ENCODE peak calls at places on chromosome 10, in eight cellular contexts. One of them, this sample, is unnamed.

GRCh38 chr10:94402204-94403033 is at the start of gene TBC1D12:
- DNase-seq in kidney: peak; percentile 98
- DNase-seq in osteoblast: peak; percentile 98
- DNase-seq in IMR-90: peak; percentile 97
- DNase-seq in NB4: no peak
- DNase-seq in choroid plexus epithelial cell: peak; percentile 98
- DNase-seq in lower leg skin: peak; percentile 92
- DNase-seq in BJ: peak; percentile 84
- DNase-seq in this sample: peak; percentile 97

GRCh38 chr10:79905322-79906314 is 43.3 kb downstream of the SFTPD start:
- DNase-seq in kidney: no peak
- DNase-seq in osteoblast: peak; percentile 79
- DNase-seq in IMR-90: peak; percentile 12
- DNase-seq in NB4: peak; percentile 32
- DNase-seq in choroid plexus epithelial cell: peak; percentile 17
- DNase-seq in lower leg skin: no peak
- DNase-seq in BJ: no peak
- DNase-seq in this sample: peak; percentile 25

GRCh38 chr10:1560535-1561192 is 176.7 kb downstream of the ADARB2 start:
- DNase-seq in kidney: peak; percentile 48
- DNase-seq in osteoblast: no peak
- DNase-seq in IMR-90: no peak
- DNase-seq in NB4: no peak
- DNase-seq in choroid plexus epithelial cell: no peak
- DNase-seq in lower leg skin: no peak
- DNase-seq in BJ: no peak
- DNase-seq in this sample: no peak

GRCh38 chr10:119634219-119634544 is 17.0 kb upstream of the BAG3 start:
- DNase-seq in kidney: no peak
- DNase-seq in osteoblast: no peak
- DNase-seq in IMR-90: no peak
- DNase-seq in NB4: peak; percentile 67
- DNase-seq in choroid plexus epithelial cell: no peak
- DNase-seq in lower leg skin: no peak
- DNase-seq in BJ: no peak
- DNase-seq in this sample: peak; percentile 48

GRCh38 chr10:66455304-66455703 is 470.5 kb upstream of the LRRTM3 start:
- DNase-seq in kidney: no peak
- DNase-seq in osteoblast: no peak
- DNase-seq in IMR-90: no peak
- DNase-seq in NB4: peak; percentile 36
- DNase-seq in choroid plexus epithelial cell: no peak
- DNase-seq in lower leg skin: no peak
- DNase-seq in BJ: no peak
- DNase-seq in this sample: no peak

GRCh38 chr10:78260141-78260540 is 226.5 kb downstream of the RPS24 start:
- DNase-seq in kidney: no peak
- DNase-seq in osteoblast: no peak
- DNase-seq in IMR-90: peak; percentile 65
- DNase-seq in NB4: no peak
- DNase-seq in choroid plexus epithelial cell: peak; percentile 17
- DNase-seq in lower leg skin: no peak
- DNase-seq in BJ: no peak
- DNase-seq in this sample: no peak

GRCh38 chr10:16644146-16644545 is 122.5 kb upstream of the C1QL3 start:
- DNase-seq in kidney: no peak
- DNase-seq in osteoblast: peak; percentile 66
- DNase-seq in IMR-90: peak; percentile 69
- DNase-seq in NB4: peak; percentile 1
- DNase-seq in choroid plexus epithelial cell: peak; percentile 72
- DNase-seq in lower leg skin: no peak
- DNase-seq in BJ: no peak
- DNase-seq in this sample: peak; percentile 54

GRCh38 chr10:95832216-95833037 is 75.3 kb upstream of the CC2D2B start:
- DNase-seq in kidney: no peak
- DNase-seq in osteoblast: no peak
- DNase-seq in IMR-90: no peak
- DNase-seq in NB4: no peak
- DNase-seq in choroid plexus epithelial cell: no peak
- DNase-seq in lower leg skin: no peak
- DNase-seq in BJ: no peak
- DNase-seq in this sample: no peak

GRCh38 chr10:22681783-22682183 is 32.6 kb downstream of the PIP4K2A start:
- DNase-seq in kidney: no peak
- DNase-seq in osteoblast: no peak
- DNase-seq in IMR-90: peak; percentile 74
- DNase-seq in NB4: peak; percentile 28
- DNase-seq in choroid plexus epithelial cell: peak; percentile 77
- DNase-seq in lower leg skin: no peak
- DNase-seq in BJ: no peak
- DNase-seq in this sample: peak; percentile 86

GRCh38 chr10:116226766-116227165 is 46.2 kb downstream of the GFRA1 start:
- DNase-seq in kidney: no peak
- DNase-seq in osteoblast: no peak
- DNase-seq in IMR-90: no peak
- DNase-seq in NB4: no peak
- DNase-seq in choroid plexus epithelial cell: no peak
- DNase-seq in lower leg skin: no peak
- DNase-seq in BJ: no peak
- DNase-seq in this sample: no peak

GRCh38 chr10:21135396-21135973 is 238.4 kb upstream of the NEBL start:
- DNase-seq in kidney: no peak
- DNase-seq in osteoblast: no peak
- DNase-seq in IMR-90: no peak
- DNase-seq in NB4: no peak
- DNase-seq in choroid plexus epithelial cell: peak; percentile 47
- DNase-seq in lower leg skin: no peak
- DNase-seq in BJ: no peak
- DNase-seq in this sample: peak; percentile 55

GRCh38 chr10:125370578-125370977 is 210.2 kb upstream of the CTBP2 start:
- DNase-seq in kidney: peak; percentile 42
- DNase-seq in osteoblast: no peak
- DNase-seq in IMR-90: no peak
- DNase-seq in NB4: no peak
- DNase-seq in choroid plexus epithelial cell: no peak
- DNase-seq in lower leg skin: no peak
- DNase-seq in BJ: no peak
- DNase-seq in this sample: no peak

GRCh38 chr10:29372920-29373319 is 84.0 kb downstream of the LYZL1 start:
- DNase-seq in kidney: no peak
- DNase-seq in osteoblast: no peak
- DNase-seq in IMR-90: no peak
- DNase-seq in NB4: no peak
- DNase-seq in choroid plexus epithelial cell: no peak
- DNase-seq in lower leg skin: no peak
- DNase-seq in BJ: no peak
- DNase-seq in this sample: no peak

GRCh38 chr10:52106895-52107294 is 207.2 kb upstream of the DKK1 start:
- DNase-seq in kidney: no peak
- DNase-seq in osteoblast: peak; percentile 2
- DNase-seq in IMR-90: peak; percentile 39
- DNase-seq in NB4: no peak
- DNase-seq in choroid plexus epithelial cell: peak; percentile 36
- DNase-seq in lower leg skin: no peak
- DNase-seq in BJ: no peak
- DNase-seq in this sample: peak; percentile 2

GRCh38 chr10:44380829-44381600 is 3.9 kb downstream of the CXCL12 start:
- DNase-seq in kidney: peak; percentile 26
- DNase-seq in osteoblast: peak; percentile 46
- DNase-seq in IMR-90: no peak
- DNase-seq in NB4: no peak
- DNase-seq in choroid plexus epithelial cell: no peak
- DNase-seq in lower leg skin: no peak
- DNase-seq in BJ: no peak
- DNase-seq in this sample: no peak

GRCh38 chr10:122102146-122102866 is 113.3 kb downstream of the TACC2 start:
- DNase-seq in kidney: no peak
- DNase-seq in osteoblast: no peak
- DNase-seq in IMR-90: no peak
- DNase-seq in NB4: no peak
- DNase-seq in choroid plexus epithelial cell: no peak
- DNase-seq in lower leg skin: no peak
- DNase-seq in BJ: no peak
- DNase-seq in this sample: no peak

GRCh38 chr10:89887830-89888229 is 186.4 kb downstream of the KIF20B start:
- DNase-seq in kidney: no peak
- DNase-seq in osteoblast: no peak
- DNase-seq in IMR-90: no peak
- DNase-seq in NB4: no peak
- DNase-seq in choroid plexus epithelial cell: peak; percentile 7
- DNase-seq in lower leg skin: no peak
- DNase-seq in BJ: peak; percentile 63
- DNase-seq in this sample: peak; percentile 18

GRCh38 chr10:107809889-107810288 is 645.4 kb upstream of the SORCS1 start:
- DNase-seq in kidney: no peak
- DNase-seq in osteoblast: no peak
- DNase-seq in IMR-90: no peak
- DNase-seq in NB4: no peak
- DNase-seq in choroid plexus epithelial cell: no peak
- DNase-seq in lower leg skin: no peak
- DNase-seq in BJ: no peak
- DNase-seq in this sample: no peak

GRCh38 chr10:107813396-107813795 is 648.9 kb upstream of the SORCS1 start:
- DNase-seq in kidney: no peak
- DNase-seq in osteoblast: no peak
- DNase-seq in IMR-90: no peak
- DNase-seq in NB4: no peak
- DNase-seq in choroid plexus epithelial cell: no peak
- DNase-seq in lower leg skin: no peak
- DNase-seq in BJ: no peak
- DNase-seq in this sample: no peak

DNA sequence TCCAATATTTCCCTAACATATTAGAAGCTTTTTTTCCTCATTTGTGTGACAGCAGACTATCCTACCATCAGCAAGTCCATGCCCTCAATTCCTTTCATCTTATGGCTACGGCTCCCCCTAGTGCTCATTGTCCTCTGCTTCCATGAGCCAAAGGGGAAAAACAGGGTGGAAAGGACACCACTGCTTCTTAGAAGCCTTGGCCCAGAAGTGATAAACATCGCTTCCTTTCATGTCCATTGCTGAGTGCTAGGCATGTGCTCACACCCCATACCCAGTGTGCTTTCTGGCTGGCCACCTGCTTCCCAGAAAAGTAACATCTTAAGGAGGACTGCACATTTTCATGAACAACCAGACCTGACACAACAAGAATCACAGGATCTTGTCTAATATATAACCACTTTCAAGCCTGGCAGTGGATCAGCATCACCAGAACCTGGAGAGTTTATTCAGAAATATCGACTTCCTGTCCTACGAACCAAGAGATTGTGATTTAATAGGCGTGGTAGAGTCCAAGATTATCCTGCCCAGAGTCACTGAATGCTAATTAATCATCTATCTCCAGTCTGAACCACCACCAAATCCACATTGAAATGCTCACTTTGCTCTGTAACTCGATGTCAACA is 650.5 kb upstream of the SORCS1 start:
- DNase-seq in kidney: no peak
- DNase-seq in osteoblast: no peak
- DNase-seq in IMR-90: peak; percentile 5
- DNase-seq in NB4: peak; percentile 74
- DNase-seq in choroid plexus epithelial cell: peak; percentile 80
- DNase-seq in lower leg skin: peak; percentile 19
- DNase-seq in BJ: no peak
- DNase-seq in this sample: peak; percentile 56
- TF ChIP-seq CTCF in kidney: peak; percentile 64
- TF ChIP-seq CTCF in osteoblast: no peak
- TF ChIP-seq CTCF in IMR-90: peak; percentile 37
- TF ChIP-seq CTCF in NB4: peak; percentile 83
- TF ChIP-seq CTCF in choroid plexus epithelial cell: peak; percentile 92
- TF ChIP-seq CTCF in lower leg skin: no peak
- TF ChIP-seq CTCF in BJ: peak; percentile 73
- TF ChIP-seq CTCF in this sample: peak; percentile 71

GRCh38 chr10:130336612-130337304 is 200.6 kb downstream of the GLRX3 start:
- DNase-seq in kidney: peak; percentile 17
- DNase-seq in osteoblast: no peak
- DNase-seq in IMR-90: no peak
- DNase-seq in NB4: peak; percentile 21
- DNase-seq in choroid plexus epithelial cell: no peak
- DNase-seq in lower leg skin: no peak
- DNase-seq in BJ: no peak
- DNase-seq in this sample: no peak
- TF ChIP-seq CTCF in kidney: peak; percentile 7
- TF ChIP-seq CTCF in osteoblast: no peak
- TF ChIP-seq CTCF in IMR-90: no peak
- TF ChIP-seq CTCF in NB4: peak; percentile 45
- TF ChIP-seq CTCF in choroid plexus epithelial cell: no peak
- TF ChIP-seq CTCF in lower leg skin: no peak
- TF ChIP-seq CTCF in BJ: no peak
- TF ChIP-seq CTCF in this sample: no peak

DNA sequence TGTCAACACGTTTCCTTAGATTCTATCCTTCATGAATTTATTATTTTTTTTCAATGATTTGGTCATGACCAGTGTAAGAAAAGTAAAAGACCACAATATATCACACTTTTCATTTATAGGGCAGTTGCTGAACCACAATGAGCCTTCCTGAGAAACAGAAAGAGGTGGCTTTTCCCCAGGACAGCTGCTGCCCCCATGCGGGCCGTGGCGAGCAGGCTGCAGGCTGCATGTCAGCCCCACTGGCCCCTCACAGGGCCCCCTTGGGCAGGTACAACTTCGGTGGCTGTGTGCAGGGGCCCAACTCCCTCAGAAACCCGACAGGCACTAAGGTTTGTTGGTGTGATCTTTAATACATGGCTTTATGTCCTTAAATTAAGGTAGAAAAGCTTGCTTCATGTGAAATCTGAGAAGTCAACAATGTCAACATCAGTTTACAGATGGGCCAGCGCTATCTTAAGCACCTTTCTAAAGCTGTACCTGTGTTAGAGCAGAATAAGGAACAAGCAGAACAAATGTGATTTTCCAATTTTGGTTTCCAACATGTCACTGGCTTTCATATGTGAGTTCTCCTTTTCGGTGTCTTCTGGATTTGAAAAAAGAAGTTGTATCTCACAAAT is 10.6 kb downstream of the BEND7 start:
- DNase-seq in kidney: no peak
- DNase-seq in osteoblast: no peak
- DNase-seq in IMR-90: peak; percentile 22
- DNase-seq in NB4: no peak
- DNase-seq in choroid plexus epithelial cell: peak; percentile 45
- DNase-seq in lower leg skin: no peak
- DNase-seq in BJ: no peak
- DNase-seq in this sample: no peak
- TF ChIP-seq CTCF in kidney: no peak
- TF ChIP-seq CTCF in osteoblast: peak; percentile 62
- TF ChIP-seq CTCF in IMR-90: peak; percentile 47
- TF ChIP-seq CTCF in NB4: no peak
- TF ChIP-seq CTCF in choroid plexus epithelial cell: peak; percentile 73
- TF ChIP-seq CTCF in lower leg skin: no peak
- TF ChIP-seq CTCF in BJ: peak; percentile 40
- TF ChIP-seq CTCF in this sample: no peak

GRCh38 chr10:70364772-70365091 is 17.7 kb downstream of the LRRC20 start:
- DNase-seq in kidney: no peak
- DNase-seq in osteoblast: no peak
- DNase-seq in IMR-90: no peak
- DNase-seq in NB4: no peak
- DNase-seq in choroid plexus epithelial cell: no peak
- DNase-seq in lower leg skin: no peak
- DNase-seq in BJ: no peak
- DNase-seq in this sample: no peak
- TF ChIP-seq CTCF in kidney: no peak
- TF ChIP-seq CTCF in osteoblast: peak; percentile 2
- TF ChIP-seq CTCF in IMR-90: no peak
- TF ChIP-seq CTCF in NB4: no peak
- TF ChIP-seq CTCF in choroid plexus epithelial cell: no peak
- TF ChIP-seq CTCF in lower leg skin: no peak
- TF ChIP-seq CTCF in BJ: no peak
- TF ChIP-seq CTCF in this sample: no peak

This sample was measured in fibroblast of mammary gland.